ENCODE peak calls at places on chromosomes 2 and 18, in nine cellular contexts. F, V, P, T, R, I, B, J and U are unnamed samples.

GRCh38 chr2:101113441-101114267 is 37.5 kb downstream of the TBC1D8 start:
- DNase-seq in F (peak), V (no peak), P (no peak), T (peak), R (no peak), I (peak), B (no peak), J (peak), U (peak)

GRCh38 chr2:45883601-45884000 is 232.1 kb downstream of the PRKCE start:
- DNase-seq in F (no peak), V (no peak), P (no peak), T (no peak), R (no peak), I (no peak), B (no peak), J (no peak), U (no peak)

GRCh38 chr18:49716035-49716434 is 97.3 kb downstream of the ACAA2 start:
- DNase-seq in F (no peak), V (no peak), P (no peak), T (no peak), R (no peak), I (no peak), B (no peak), J (no peak), U (no peak)

GRCh38 chr2:40844353-40845277 is 392.7 kb upstream of the SLC8A1 start:
- DNase-seq in F (no peak), V (no peak), P (no peak), T (no peak), R (no peak), I (peak), B (no peak), J (peak), U (no peak)

GRCh38 chr18:21074336-21075323 is 37.0 kb downstream of the ROCK1 start:
- DNase-seq in F (no peak), V (no peak), P (no peak), T (no peak), R (no peak), I (no peak), B (no peak), J (peak), U (no peak)

GRCh38 chr2:38765149-38765548 is 12.9 kb upstream of the GEMIN6 start:
- DNase-seq in F (peak), V (no peak), P (no peak), T (no peak), R (no peak), I (peak), B (no peak), J (no peak), U (peak)

GRCh38 chr2:21229302-21229701 is 105.5 kb downstream of the TDRD15 start:
- DNase-seq in F (no peak), V (no peak), P (no peak), T (no peak), R (no peak), I (no peak), B (no peak), J (no peak), U (no peak)

GRCh38 chr2:108968619-108969018 is 20.4 kb downstream of the EDAR start:
- DNase-seq in F (no peak), V (no peak), P (no peak), T (no peak), R (no peak), I (no peak), B (no peak), J (peak), U (no peak)

GRCh38 chr2:28348149-28348567 is 44.5 kb upstream of the FOSL2 start:
- DNase-seq in F (no peak), V (peak), P (no peak), T (no peak), R (no peak), I (no peak), B (no peak), J (no peak), U (no peak)

GRCh38 chr2:95053543-95053942 is 28.0 kb downstream of the MAL start:
- DNase-seq in F (no peak), V (no peak), P (no peak), T (no peak), R (peak), I (no peak), B (peak), J (peak), U (no peak)

GRCh38 chr2:109058215-109058614 is 69.2 kb upstream of the EDAR start:
- DNase-seq in F (no peak), V (no peak), P (no peak), T (no peak), R (no peak), I (no peak), B (no peak), J (no peak), U (no peak)

GRCh38 chr2:67792796-67793195 is 270.0 kb downstream of the C1D start:
- DNase-seq in F (peak), V (no peak), P (no peak), T (no peak), R (no peak), I (no peak), B (no peak), J (no peak), U (no peak)

GRCh38 chr2:230885467-230886130 is 20.9 kb downstream of the ITM2C start:
- DNase-seq in F (peak), V (no peak), P (no peak), T (peak), R (no peak), I (peak), B (peak), J (no peak), U (peak)

GRCh38 chr2:202545523-202545922 is 89.2 kb upstream of the FAM117B start:
- DNase-seq in F (no peak), V (no peak), P (no peak), T (no peak), R (no peak), I (peak), B (no peak), J (no peak), U (no peak)

GRCh38 chr2:37648316-37649011 is 23.0 kb downstream of the CDC42EP3 start:
- DNase-seq in F (peak), V (peak), P (no peak), T (peak), R (peak), I (peak), B (peak), J (no peak), U (no peak)